ENCODE peak calls at places on chromosomes 13 and 19, in seven cellular contexts. G is hepatic stellate cell; L is activated naive CD4-positive, alpha-beta T cell treated with Interleukin-2 at 50 U/mL for 16 hours; A is spleen; W is RCC 7860; T is GDM1; R is activated T-cell treated with anti-CD3 and anti-CD28 coated beads, Interleukin-2, amount 50 U/mL, for 72 hours. J is an unnamed sample.
A peak's percentile ranks its signal among the peaks of the same experiment; 100 is the strongest.

GRCh38 chr13:113367020-113367560 is 3.2 kb upstream of the GRTP1 start:
- DNase-seq in G (no peak), L (no peak), A (no peak), W (no peak), T (no peak), R (no peak), J (no peak)

GRCh38 chr19:29639086-29639485 is 26.2 kb upstream of the PLEKHF1 start:
- DNase-seq in G (no peak), L (no peak), A (peak; percentile 16), W (no peak), T (no peak), R (no peak), J (no peak)

GRCh38 chr19:46746281-46746965 is at the start of gene STRN4:
- DNase-seq in G (peak; percentile 97), L (peak; percentile 58), A (peak; percentile 90), W (no peak), T (peak; percentile 51), R (peak; percentile 50), J (no peak)

GRCh38 chr19:7366701-7367420 is 18.1 kb downstream of the ARHGEF18 start:
- DNase-seq in G (no peak), L (peak; percentile 37), A (no peak), W (peak; percentile 58), T (no peak), R (peak; percentile 20), J (peak; percentile 28)

GRCh38 chr13:51380269-51380668 is 40.8 kb downstream of the SERPINE3 start:
- DNase-seq in G (no peak), L (no peak), A (no peak), W (no peak), T (no peak), R (no peak), J (no peak)

GRCh38 chr19:19211499-19212432 is at the start of gene NCAN:
- DNase-seq in G (no peak), L (no peak), A (no peak), W (no peak), T (no peak), R (no peak), J (no peak)

GRCh38 chr13:79966039-79966438 is 374.9 kb downstream of the SPRY2 start:
- DNase-seq in G (no peak), L (no peak), A (no peak), W (no peak), T (no peak), R (no peak), J (no peak)

GRCh38 chr19:49930483-49931011 is 1.2 kb upstream of the NUP62 start:
- DNase-seq in G (no peak), L (no peak), A (peak; percentile 86), W (no peak), T (no peak), R (peak; percentile 29), J (no peak)

GRCh38 chr19:49890349-49891311 is 6.1 kb downstream of the IL4I1 start:
- DNase-seq in G (no peak), L (peak; percentile 72), A (peak; percentile 89), W (no peak), T (no peak), R (peak; percentile 63), J (no peak)

GRCh38 chr19:54189020-54189667 is at the start of gene MBOAT7:
- DNase-seq in G (no peak), L (no peak), A (no peak), W (no peak), T (no peak), R (no peak), J (no peak)

GRCh38 chr13:39259371-39259770 is 221.1 kb downstream of the NHLRC3 start:
- DNase-seq in G (no peak), L (peak; percentile 24), A (no peak), W (no peak), T (no peak), R (peak; percentile 24), J (no peak)

GRCh38 chr19:3123088-3123721 is 12.6 kb upstream of the GNA15 start:
- DNase-seq in G (no peak), L (no peak), A (no peak), W (no peak), T (no peak), R (no peak), J (no peak)

GRCh38 chr19:18320865-18321728 is 1.8 kb downstream of the LSM4 start:
- DNase-seq in G (no peak), L (no peak), A (no peak), W (no peak), T (no peak), R (no peak), J (no peak)

GRCh38 chr13:98445340-98446233 is 131.3 kb downstream of the STK24 start:
- DNase-seq in G (peak; percentile 78), L (peak; percentile 79), A (peak; percentile 93), W (peak; percentile 24), T (peak; percentile 55), R (peak; percentile 83), J (peak; percentile 66)

GRCh38 chr13:110610955-110611595 is 4.3 kb upstream of the NAXD start:
- DNase-seq in G (no peak), L (peak; percentile 38), A (no peak), W (no peak), T (no peak), R (peak; percentile 11), J (no peak)

GRCh38 chr19:16470911-16471811 is 609 bp downstream of the EPS15L1 start:
- DNase-seq in G (peak; percentile 71), L (peak; percentile 30), A (no peak), W (peak; percentile 4), T (no peak), R (peak; percentile 38), J (peak; percentile 14)

GRCh38 chr19:1068111-1069001 is 1.4 kb downstream of the ARHGAP45 start:
- DNase-seq in G (no peak), L (peak; percentile 58), A (peak; percentile 97), W (no peak), T (peak; percentile 28), R (peak; percentile 65), J (peak; percentile 53)

GRCh38 chr13:113366031-113366588 is 2.2 kb upstream of the GRTP1 start:
- DNase-seq in G (no peak), L (no peak), A (no peak), W (no peak), T (no peak), R (no peak), J (no peak)

GRCh38 chr19:4997297-4997696 is 28.4 kb downstream of the KDM4B start:
- DNase-seq in G (no peak), L (no peak), A (no peak), W (no peak), T (no peak), R (no peak), J (no peak)

GRCh38 chr19:17436874-17437267 is 11.6 kb downstream of the TMEM221 start:
- DNase-seq in G (no peak), L (no peak), A (no peak), W (no peak), T (no peak), R (no peak), J (no peak)

GRCh38 chr13:110538632-110539031 is 22.9 kb downstream of the RAB20 start:
- DNase-seq in G (no peak), L (no peak), A (peak; percentile 80), W (no peak), T (no peak), R (no peak), J (peak; percentile 31)

GRCh38 chr13:92966900-92967299 is 259.7 kb upstream of the GPC6 start:
- DNase-seq in G (no peak), L (no peak), A (no peak), W (no peak), T (no peak), R (no peak), J (no peak)

GRCh38 chr13:73366241-73366640 is 307.4 kb downstream of the KLF5 start:
- DNase-seq in G (no peak), L (no peak), A (no peak), W (no peak), T (no peak), R (no peak), J (no peak)

GRCh38 chr19:51931921-51932320 is 4.6 kb downstream of the ZNF613 start:
- DNase-seq in G (no peak), L (no peak), A (no peak), W (no peak), T (no peak), R (no peak), J (no peak)

GRCh38 chr13:113064534-113065405 is 40.8 kb upstream of the F7 start:
- DNase-seq in G (peak; percentile 73), L (no peak), A (peak; percentile 6), W (peak; percentile 35), T (no peak), R (no peak), J (no peak)

GRCh38 chr13:67200183-67200582 is 30.0 kb downstream of the PCDH9 start:
- DNase-seq in G (no peak), L (no peak), A (no peak), W (no peak), T (no peak), R (no peak), J (no peak)

GRCh38 chr19:33933931-33934330 is 137.3 kb downstream of the KCTD15 start:
- DNase-seq in G (no peak), L (no peak), A (no peak), W (no peak), T (no peak), R (no peak), J (no peak)

GRCh38 chr13:105814219-105814901 is 721.1 kb downstream of the EFNB2 start:
- DNase-seq in G (no peak), L (no peak), A (no peak), W (no peak), T (no peak), R (no peak), J (no peak)

GRCh38 chr19:2237051-2237868 is 636 bp downstream of the SF3A2 start:
- DNase-seq in G (no peak), L (no peak), A (no peak), W (no peak), T (no peak), R (no peak), J (no peak)

GRCh38 chr13:60312851-60313505 is 84.0 kb upstream of the TDRD3 start:
- DNase-seq in G (no peak), L (no peak), A (no peak), W (no peak), T (no peak), R (no peak), J (no peak)

GRCh38 chr19:48511800-48512503 is at the start of gene LMTK3:
- DNase-seq in G (no peak), L (peak; percentile 76), A (peak; percentile 83), W (no peak), T (no peak), R (peak; percentile 80), J (peak; percentile 16)

GRCh38 chr19:916645-917322 is 349 bp upstream of the KISS1R start:
- DNase-seq in G (no peak), L (no peak), A (peak; percentile 80), W (no peak), T (no peak), R (peak; percentile 40), J (no peak)

GRCh38 chr13:71339736-71340135 is 527.3 kb downstream of the DACH1 start:
- DNase-seq in G (no peak), L (no peak), A (no peak), W (no peak), T (no peak), R (no peak), J (no peak)

GRCh38 chr13:40910324-40911050 is 108.6 kb downstream of the ELF1 start:
- DNase-seq in G (peak; percentile 22), L (peak; percentile 14), A (no peak), W (no peak), T (no peak), R (no peak), J (no peak)

GRCh38 chr13:29548722-29549446 is 46.6 kb downstream of the SLC7A1 start:
- DNase-seq in G (no peak), L (no peak), A (no peak), W (peak; percentile 38), T (no peak), R (no peak), J (no peak)

GRCh38 chr19:15563325-15563794 is 51.7 kb upstream of the CYP4F8 start:
- DNase-seq in G (no peak), L (no peak), A (no peak), W (no peak), T (no peak), R (no peak), J (peak; percentile 7)

J was measured in Kasumi-1.